ENCODE peak calls at places on chromosomes 5 and 9, in six cellular contexts. B, O, J, T, A and Q are unnamed samples.

GRCh38 chr5:150636391-150637244 is 3.8 kb upstream of the SYNPO start:
- DNase-seq in T (no peak), A (no peak), B (no peak), J (no peak), O (peak), Q (no peak)

GRCh38 chr9:91131433-91131839 is 230.3 kb downstream of the AUH start:
- DNase-seq in B (no peak), O (peak), J (no peak), T (peak), A (peak), Q (no peak)

GRCh38 chr9:127711831-127712274 is 3.6 kb downstream of the PTRH1 start:
- DNase-seq in T (no peak), J (no peak), A (no peak), O (no peak), B (no peak), Q (no peak)

GRCh38 chr5:1541662-1542008 is 17.9 kb upstream of the LPCAT1 start:
- DNase-seq in O (no peak), A (no peak), J (no peak), T (no peak), B (no peak), Q (no peak)

GRCh38 chr5:74312746-74313145 is 327.8 kb downstream of the ENC1 start:
- DNase-seq in T (no peak), O (no peak), B (no peak), A (no peak), J (no peak), Q (no peak)

GRCh38 chr9:130196643-130197042 is 24.4 kb downstream of the NCS1 start:
- DNase-seq in O (no peak), B (no peak), T (no peak), J (no peak), A (no peak), Q (no peak)

GRCh38 chr5:69138796-69139195 is 28.2 kb upstream of the CCNB1 start:
- DNase-seq in J (no peak), A (no peak), B (no peak), O (no peak), T (no peak), Q (no peak)

GRCh38 chr9:81564632-81565031 is 124.7 kb downstream of the TLE1 start:
- DNase-seq in O (no peak), T (no peak), J (no peak), A (no peak), B (no peak), Q (no peak)

GRCh38 chr5:73757421-73757820 is 131.4 kb downstream of the ARHGEF28 start:
- DNase-seq in A (no peak), J (no peak), O (no peak), T (no peak), B (no peak), Q (no peak)

GRCh38 chr9:132364068-132364467 is 9.3 kb upstream of the SETX start:
- DNase-seq in J (no peak), T (no peak), O (no peak), B (no peak), A (no peak), Q (no peak)

GRCh38 chr9:132350861-132351315 is 3.9 kb downstream of the SETX start:
- DNase-seq in T (no peak), J (peak), A (no peak), O (peak), B (no peak), Q (no peak)

GRCh38 chr9:116482740-116483139 is 204.4 kb upstream of the TRIM32 start:
- DNase-seq in O (no peak), B (no peak), A (no peak), T (no peak), J (no peak), Q (no peak)

GRCh38 chr5:113569396-113569795 is 55.9 kb downstream of the YTHDC2 start:
- DNase-seq in J (no peak), T (no peak), B (no peak), A (no peak), O (no peak), Q (no peak)

GRCh38 chr5:72842816-72843215 is 26.4 kb downstream of the TNPO1 start:
- DNase-seq in O (peak), J (no peak), B (no peak), T (no peak), A (no peak), Q (no peak)

GRCh38 chr9:131837316-131837715 is 97.4 kb upstream of the RAPGEF1 start:
- DNase-seq in B (no peak), O (no peak), J (peak), T (no peak), A (no peak), Q (peak)